ENCODE peak calls at places on chromosomes 3 and 15, in eight cellular contexts. Z is hepatocyte; C is WERI-Rb-1; U is AG09309; W is left lung; R is transverse colon; G is neural progenitor cell; Q is CD4-positive, CD25-positive, alpha-beta regulatory T cell. E is an unnamed sample.

GRCh38 chr3:115947325-115947724 is 324.0 kb downstream of the GAP43 start:
- DNase-seq in Z (no peak), C (no peak), U (no peak), W (no peak), R (no peak), G (no peak), Q (no peak), E (no peak)

GRCh38 chr3:8987673-8988655 is 24.7 kb upstream of the RAD18 start:
- DNase-seq in Z (peak; percentile 82), C (peak; percentile 67), U (no peak), W (no peak), R (peak; percentile 62), G (peak; percentile 83), Q (peak; percentile 28), E (peak; percentile 65)

GRCh38 chr15:78241017-78241416 is 6.7 kb upstream of the ACSBG1 start:
- DNase-seq in Z (peak; percentile 90), C (peak; percentile 87), U (peak; percentile 8), W (peak; percentile 95), R (peak; percentile 91), G (peak; percentile 83), Q (peak; percentile 62), E (peak; percentile 67)

GRCh38 chr15:28017423-28017924 is 81.6 kb downstream of the OCA2 start:
- DNase-seq in Z (peak; percentile 79), C (peak; percentile 76), U (no peak), W (peak; percentile 37), R (no peak), G (peak; percentile 45), Q (no peak), E (peak; percentile 8)

GRCh38 chr3:153285194-153285641 is 123.2 kb downstream of the RAP2B start:
- DNase-seq in Z (peak; percentile 28), C (no peak), U (no peak), W (no peak), R (no peak), G (peak; percentile 29), Q (no peak), E (no peak)

GRCh38 chr3:72044231-72044935 is 259.4 kb upstream of the PROK2 start:
- DNase-seq in Z (no peak), C (no peak), U (no peak), W (no peak), R (no peak), G (no peak), Q (no peak), E (no peak)

GRCh38 chr3:59759298-59760169 is 709.7 kb upstream of the CFAP20DC start:
- DNase-seq in Z (peak; percentile 56), C (no peak), U (no peak), W (no peak), R (no peak), G (no peak), Q (no peak), E (no peak)

GRCh38 chr15:85480923-85481322 is 100.5 kb downstream of the AKAP13 start:
- DNase-seq in Z (no peak), C (no peak), U (no peak), W (no peak), R (no peak), G (no peak), Q (no peak), E (no peak)

GRCh38 chr3:141076821-141077571 is 25.8 kb downstream of the SPSB4 start:
- DNase-seq in Z (peak; percentile 77), C (peak; percentile 66), U (peak; percentile 7), W (no peak), R (peak; percentile 34), G (peak; percentile 75), Q (no peak), E (no peak)

GRCh38 chr15:92012368-92012629 is 158.8 kb downstream of the SLCO3A1 start:
- DNase-seq in Z (no peak), C (no peak), U (no peak), W (no peak), R (no peak), G (no peak), Q (no peak), E (no peak)

GRCh38 chr15:49079340-49080039 is 33.2 kb upstream of the SECISBP2L start:
- DNase-seq in Z (no peak), C (no peak), U (no peak), W (peak; percentile 51), R (no peak), G (no peak), Q (no peak), E (no peak)

GRCh38 chr15:96321422-96322391 is 8.8 kb upstream of the NR2F2 start:
- DNase-seq in Z (peak; percentile 44), C (no peak), U (no peak), W (peak; percentile 79), R (no peak), G (peak; percentile 60), Q (no peak), E (peak; percentile 44)

GRCh38 chr15:96324192-96324895 is 6.2 kb upstream of the NR2F2 start:
- DNase-seq in Z (no peak), C (no peak), U (no peak), W (no peak), R (no peak), G (peak; percentile 61), Q (no peak), E (no peak)

GRCh38 chr15:96323250-96324162 is 7.0 kb upstream of the NR2F2 start:
- DNase-seq in Z (no peak), C (no peak), U (no peak), W (no peak), R (no peak), G (peak; percentile 86), Q (no peak), E (peak; percentile 69)

GRCh38 chr15:96322401-96323249 is 7.9 kb upstream of the NR2F2 start:
- DNase-seq in Z (peak; percentile 26), C (no peak), U (no peak), W (no peak), R (no peak), G (peak; percentile 78), Q (no peak), E (peak; percentile 68)

DNA sequence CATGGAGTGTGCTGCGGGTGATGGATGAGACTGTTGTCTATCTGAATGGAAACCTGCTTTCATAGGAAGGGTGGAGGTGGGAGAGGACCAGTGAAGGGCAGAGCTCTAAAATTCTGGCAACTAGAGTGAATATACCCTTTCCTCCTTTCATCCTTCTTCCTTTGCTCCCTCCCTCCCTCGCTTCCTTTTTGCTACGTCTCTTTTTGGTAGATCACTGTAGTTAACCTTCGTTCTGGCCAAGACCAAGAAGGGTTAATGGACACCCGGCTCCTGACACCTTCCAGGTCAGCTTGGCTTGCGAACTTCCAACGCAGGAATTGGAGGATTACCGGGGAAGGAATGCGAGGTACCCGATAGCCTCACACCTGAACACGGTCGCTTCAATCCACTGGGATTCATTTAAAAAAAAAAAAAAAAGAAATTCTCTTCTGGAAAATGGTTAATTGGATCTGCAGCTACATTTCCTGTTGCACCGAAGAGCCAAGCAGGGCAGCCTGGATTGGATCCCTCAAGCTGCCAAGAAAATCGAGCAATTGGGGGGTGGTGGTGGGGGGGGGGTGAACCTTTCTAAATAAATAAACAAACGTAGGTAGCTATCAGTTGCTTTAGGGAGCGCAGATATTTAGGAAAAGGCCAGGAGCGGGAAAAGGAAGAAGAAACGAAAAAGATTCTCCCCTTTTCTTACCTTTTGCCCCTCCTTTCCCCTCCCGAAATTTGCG is 9.6 kb upstream of the NR2F2 start:
- DNase-seq in Z (no peak), C (no peak), U (no peak), W (no peak), R (no peak), G (peak; percentile 23), Q (no peak), E (no peak)
- H3K4me3 ChIP-seq in Z (peak overlapping the region; percentile 27), C (no peak overlapping the region), U (no peak overlapping the region), W (peak overlapping the region; percentile 31), R (peak overlapping the region; percentile 33), G (peak overlapping the region; percentile 74), Q (no peak overlapping the region), E (peak overlapping the region; percentile 73)

DNA sequence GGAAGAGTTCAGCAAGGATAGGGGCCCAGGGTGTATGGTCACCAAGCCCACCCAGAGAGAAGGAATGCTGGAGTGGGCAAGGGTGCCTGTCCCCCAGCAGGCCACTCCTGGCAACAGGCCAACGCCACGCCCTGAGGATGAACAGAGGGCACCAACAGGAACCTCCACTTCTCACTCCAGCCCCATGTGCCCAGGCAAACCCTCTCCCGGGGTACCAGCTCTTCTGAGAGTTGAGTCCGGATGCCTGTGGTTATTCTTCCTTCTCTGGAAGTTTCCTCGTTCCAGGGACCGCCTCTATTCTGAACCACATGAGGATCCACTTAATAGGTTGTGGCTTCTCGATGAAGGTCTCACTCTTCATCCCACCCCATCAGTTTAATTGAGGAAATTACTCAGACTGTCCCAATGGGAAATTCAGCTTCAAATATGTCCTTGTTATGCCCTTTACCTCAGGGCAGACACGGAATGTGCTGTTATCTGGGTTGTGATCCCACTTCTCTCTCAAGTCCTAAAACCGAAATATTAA is 114.3 kb downstream of the LIPC start:
- DNase-seq in Z (no peak), C (no peak), U (no peak), W (no peak), R (no peak), G (no peak), Q (no peak), E (no peak)
- H3K4me3 ChIP-seq in Z (no peak overlapping the region), C (no peak overlapping the region), U (no peak overlapping the region), W (no peak overlapping the region), R (no peak overlapping the region), G (no peak overlapping the region), Q (no peak overlapping the region), E (no peak overlapping the region)

DNA sequence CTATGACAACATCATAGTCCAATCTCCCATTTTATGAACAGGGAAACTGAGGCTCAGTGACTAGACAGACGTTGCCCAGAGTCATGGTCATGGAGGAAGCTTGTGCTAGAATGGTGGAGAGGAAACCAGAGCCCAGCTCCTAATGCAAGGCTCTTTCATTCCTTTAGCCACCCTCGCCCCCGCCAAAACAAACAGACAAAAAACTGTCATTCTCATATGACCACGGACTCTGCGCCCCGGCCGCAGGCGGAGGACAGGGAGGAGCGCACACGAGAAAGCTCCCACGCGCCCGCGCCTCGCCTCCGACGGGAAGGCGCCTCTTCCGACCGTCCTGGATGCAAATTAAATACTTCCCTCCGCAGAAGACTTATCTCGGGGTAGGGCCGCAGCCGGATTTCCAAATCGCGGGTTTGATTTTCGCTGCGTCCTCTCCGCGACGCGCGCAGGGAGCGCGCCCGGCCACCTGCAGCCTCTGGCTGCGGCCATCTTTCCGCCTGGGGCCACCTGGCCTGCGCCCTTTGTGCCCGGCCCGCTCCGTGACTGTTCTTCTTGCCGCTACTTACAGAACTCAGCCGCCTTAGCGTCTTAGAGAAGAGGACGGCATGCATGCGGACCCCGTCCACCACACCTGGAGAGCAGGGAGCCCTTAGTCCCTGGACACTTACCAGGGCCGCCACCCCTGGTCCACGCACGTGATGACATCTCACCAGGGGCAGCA is 646 bp upstream of the ATP13A3 start:
- DNase-seq in Z (peak; percentile 53), C (no peak), U (no peak), W (peak; percentile 91), R (peak; percentile 43), G (peak; percentile 28), Q (peak; percentile 25), E (no peak)
- H3K4me3 ChIP-seq in Z (peak overlapping the region; percentile 36), C (no peak overlapping the region), U (peak overlapping the region; percentile 30), W (peak overlapping the region; percentile 66), R (peak overlapping the region; percentile 63), G (peak overlapping the region; percentile 58), Q (peak overlapping the region; percentile 95), E (peak overlapping the region; percentile 8)

DNA sequence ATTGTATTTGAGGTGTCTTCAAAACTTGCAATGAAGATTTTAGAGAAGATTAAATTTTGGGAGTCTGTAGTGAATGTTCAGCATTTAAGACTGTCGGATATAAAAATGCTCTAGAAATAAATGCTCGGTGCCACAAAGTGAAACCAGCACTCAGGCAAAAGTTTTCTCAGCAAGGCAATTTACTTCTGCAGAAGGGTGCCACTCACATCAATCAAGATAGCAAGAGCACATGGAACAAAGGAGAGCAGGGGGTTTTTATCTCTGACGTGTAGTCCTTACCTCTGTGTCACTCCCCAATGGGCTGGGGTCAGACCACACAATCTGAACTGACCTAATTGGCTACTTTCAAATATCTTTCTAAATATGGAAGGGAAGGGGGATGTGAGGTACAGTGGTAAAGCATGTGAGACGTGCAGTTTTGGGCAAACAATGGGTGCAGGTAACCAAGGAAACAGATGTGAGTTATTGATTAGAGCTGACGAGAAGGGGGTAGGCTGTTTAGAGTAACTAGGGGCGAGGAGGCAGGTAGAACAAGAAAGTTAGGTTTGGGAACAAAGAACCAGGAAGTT is 23.4 kb upstream of the FXR1 start:
- DNase-seq in Z (peak; percentile 23), C (no peak), U (no peak), W (no peak), R (no peak), G (no peak), Q (no peak), E (no peak)
- H3K4me3 ChIP-seq in Z (no peak overlapping the region), C (no peak overlapping the region), U (no peak overlapping the region), W (no peak overlapping the region), R (no peak overlapping the region), G (no peak overlapping the region), Q (no peak overlapping the region), E (no peak overlapping the region)